ENCODE peak calls at places on chromosomes 12 and 14, in seven cellular contexts. Z is right atrium auricular region, J is AG04450, F is NCI-H1092 treated with DMSO at 0.1 percent for 48 hours, C is NCI-H2029, D is RWPE2, I is ELF-1. M is an unnamed sample.

GRCh38 chr14:89720741-89721315 is 233.7 kb downstream of the EFCAB11 start:
- DNase-seq in F (no peak), D (no peak), C (no peak), J (no peak), I (peak; percentile 23), Z (peak; percentile 64), M (no peak)

GRCh38 chr14:72657214-72657921 is 236.5 kb downstream of the DPF3 start:
- DNase-seq in F (no peak), I (no peak), C (no peak), Z (no peak), J (no peak), D (no peak), M (no peak)

GRCh38 chr14:29822430-29822709 is 105.3 kb downstream of the PRKD1 start:
- DNase-seq in J (no peak), F (peak; percentile 96), I (no peak), D (no peak), Z (no peak), C (no peak), M (no peak)

GRCh38 chr12:105221588-105222325 is 14.2 kb downstream of the APPL2 start:
- DNase-seq in F (peak; percentile 93), C (peak; percentile 82), D (no peak), I (no peak), Z (no peak), J (no peak), M (no peak)

GRCh38 chr12:71007025-71007424 is 86.5 kb upstream of the PTPRR start:
- DNase-seq in I (no peak), F (no peak), J (no peak), D (no peak), Z (no peak), C (no peak), M (no peak)

GRCh38 chr14:57512221-57512620 is 18.6 kb upstream of the CCDC198 start:
- DNase-seq in J (no peak), F (peak; percentile 4), I (no peak), C (no peak), D (no peak), Z (no peak), M (no peak)

GRCh38 chr12:46269429-46270241 is 792 bp upstream of the SLC38A1 start:
- DNase-seq in F (no peak), D (no peak), I (peak; percentile 67), Z (no peak), C (no peak), J (no peak), M (no peak)

GRCh38 chr12:93741741-93742085 is 64.5 kb downstream of the CRADD start:
- DNase-seq in Z (no peak), D (no peak), J (no peak), C (no peak), I (no peak), F (no peak), M (no peak)

GRCh38 chr12:107337354-107338095 is 244.2 kb upstream of the CRY1 start:
- DNase-seq in I (no peak), C (no peak), D (no peak), J (no peak), F (no peak), Z (no peak), M (no peak)

GRCh38 chr14:74574706-74575105 is 37.3 kb downstream of the LTBP2 start:
- DNase-seq in Z (no peak), J (no peak), F (no peak), D (no peak), C (no peak), I (no peak), M (no peak)

GRCh38 chr14:104898870-104899510 is 25.7 kb upstream of the PLD4 start:
- DNase-seq in D (no peak), J (no peak), Z (no peak), F (no peak), C (no peak), I (no peak), M (no peak)

GRCh38 chr14:80587096-80587724 is 354.3 kb downstream of the CEP128 start:
- DNase-seq in Z (no peak), F (peak; percentile 31), C (no peak), I (no peak), J (no peak), D (no peak), M (peak; percentile 27)

GRCh38 chr14:45201908-45202307 is 51.1 kb downstream of the MIS18BP1 start:
- DNase-seq in F (no peak), C (no peak), D (no peak), J (no peak), I (peak; percentile 18), Z (no peak), M (no peak)

GRCh38 chr12:114875323-114875722 is 191.3 kb upstream of the TBX3 start:
- DNase-seq in Z (no peak), J (no peak), C (no peak), D (no peak), I (no peak), F (no peak), M (no peak)

GRCh38 chr14:35854696-35855270 is 28.6 kb downstream of the BRMS1L start:
- DNase-seq in J (no peak), D (no peak), C (no peak), F (no peak), I (no peak), Z (no peak), M (no peak)

GRCh38 chr12:9032202-9032964 is 43.0 kb downstream of the KLRG1 start:
- DNase-seq in I (no peak), J (no peak), Z (no peak), F (no peak), C (no peak), D (no peak), M (no peak)

GRCh38 chr12:106045251-106045674 is 93.5 kb downstream of the NUAK1 start:
- DNase-seq in J (no peak), I (no peak), Z (no peak), C (no peak), F (no peak), D (no peak), M (no peak)

GRCh38 chr12:116659771-116660481 is 77.9 kb downstream of the SPRING1 start:
- DNase-seq in Z (no peak), D (no peak), C (no peak), J (no peak), I (peak; percentile 48), F (no peak), M (no peak)

GRCh38 chr12:57278465-57279453 is 27.8 kb upstream of the STAC3 start:
- DNase-seq in F (no peak), J (no peak), D (no peak), C (no peak), Z (no peak), I (no peak), M (no peak)

GRCh38 chr12:110114596-110114995 is 9.6 kb upstream of the IFT81 start:
- DNase-seq in J (no peak), C (no peak), Z (no peak), F (no peak), D (no peak), I (no peak), M (no peak)

GRCh38 chr12:59708484-59708883 is 112.7 kb downstream of the SLC16A7 start:
- DNase-seq in Z (no peak), D (no peak), I (no peak), J (no peak), C (no peak), F (no peak), M (no peak)

GRCh38 chr12:11978985-11979384 is 91.8 kb upstream of the BCL2L14 start:
- DNase-seq in J (no peak), Z (no peak), D (no peak), I (no peak), F (no peak), C (no peak), M (no peak)

GRCh38 chr12:67651380-67651695 is 2.8 kb downstream of the DYRK2 start:
- DNase-seq in J (no peak), I (no peak), Z (no peak), F (no peak), D (no peak), C (no peak), M (no peak)

GRCh38 chr14:76985021-76985420 is 43.5 kb downstream of the IRF2BPL start:
- DNase-seq in C (no peak), J (no peak), D (no peak), Z (no peak), I (no peak), F (no peak), M (peak; percentile 11)

GRCh38 chr12:92338671-92339070 is 193.0 kb upstream of the BTG1 start:
- DNase-seq in Z (no peak), I (no peak), C (no peak), D (no peak), J (no peak), F (no peak), M (no peak)

GRCh38 chr14:63899953-63900352 is 47.1 kb downstream of the SYNE2 start:
- DNase-seq in C (no peak), Z (no peak), D (no peak), F (no peak), J (no peak), I (no peak), M (no peak)

GRCh38 chr12:15701721-15702156 is 87.4 kb downstream of the EPS8 start:
- DNase-seq in F (no peak), J (no peak), Z (no peak), I (no peak), C (no peak), D (no peak), M (peak; percentile 35)

GRCh38 chr14:92584856-92585255 is 71.3 kb downstream of the RIN3 start:
- DNase-seq in D (no peak), J (no peak), I (no peak), C (no peak), Z (no peak), F (no peak), M (no peak)

GRCh38 chr12:69000540-69001243 is 67.7 kb upstream of the CPM start:
- DNase-seq in I (no peak), D (no peak), C (no peak), Z (no peak), F (no peak), J (peak; percentile 21), M (no peak)

GRCh38 chr12:121829250-121829918 is 25.6 kb downstream of the SETD1B start:
- DNase-seq in C (no peak), D (no peak), J (no peak), F (no peak), I (no peak), Z (no peak), M (no peak)

GRCh38 chr14:99468836-99469592 is 11.6 kb downstream of the SETD3 start:
- DNase-seq in I (no peak), C (no peak), F (no peak), D (no peak), J (no peak), Z (no peak), M (no peak)

GRCh38 chr14:83470466-83470865 is 1936.8 kb upstream of the SEL1L start:
- DNase-seq in Z (no peak), F (no peak), C (no peak), I (no peak), D (no peak), J (no peak), M (no peak)

GRCh38 chr12:57370084-57370483 is 60.8 kb downstream of the R3HDM2 start:
- DNase-seq in Z (no peak), D (no peak), F (no peak), J (no peak), I (no peak), C (no peak), M (no peak)

GRCh38 chr12:32264995-32265394 is 134.4 kb upstream of the FGD4 start:
- DNase-seq in F (no peak), J (no peak), Z (no peak), I (no peak), D (no peak), C (no peak), M (peak; percentile 23)